ENCODE peak calls at places on chromosomes 5 and 9, in six cellular contexts. One of them, this sample, is unnamed.

GRCh38 chr9:38149647-38150046 is 80.6 kb upstream of the SHB start:
- DNase-seq in psoas muscle: no peak
- DNase-seq in fibroblast of pulmonary artery: no peak
- DNase-seq in AG10803: no peak
- DNase-seq in CD8-positive, alpha-beta T cell: no peak
- DNase-seq in right atrium auricular region: no peak
- DNase-seq in this sample: no peak

GRCh38 chr5:119036101-119036762 is 34.7 kb upstream of the DMXL1 start:
- DNase-seq in CD8-positive, alpha-beta T cell: no peak
- DNase-seq in fibroblast of pulmonary artery: peak; percentile 53
- DNase-seq in AG10803: peak; percentile 56
- DNase-seq in right atrium auricular region: no peak
- DNase-seq in psoas muscle: no peak
- DNase-seq in this sample: peak; percentile 90

GRCh38 chr5:126918624-126918957 is 111.8 kb downstream of the MARCHF3 start:
- DNase-seq in fibroblast of pulmonary artery: peak; percentile 15
- DNase-seq in psoas muscle: no peak
- DNase-seq in right atrium auricular region: no peak
- DNase-seq in CD8-positive, alpha-beta T cell: no peak
- DNase-seq in AG10803: no peak
- DNase-seq in this sample: peak; percentile 47

GRCh38 chr9:92064711-92065110 is 50.5 kb downstream of the SPTLC1 start:
- DNase-seq in psoas muscle: no peak
- DNase-seq in right atrium auricular region: no peak
- DNase-seq in fibroblast of pulmonary artery: peak; percentile 71
- DNase-seq in AG10803: peak; percentile 70
- DNase-seq in CD8-positive, alpha-beta T cell: no peak
- DNase-seq in this sample: peak; percentile 45

GRCh38 chr5:82924990-82925385 is 152.2 kb downstream of the TMEM167A start:
- DNase-seq in psoas muscle: no peak
- DNase-seq in CD8-positive, alpha-beta T cell: no peak
- DNase-seq in right atrium auricular region: no peak
- DNase-seq in AG10803: no peak
- DNase-seq in fibroblast of pulmonary artery: peak; percentile 29
- DNase-seq in this sample: no peak

GRCh38 chr5:172503925-172504730 is 49.8 kb upstream of the SH3PXD2B start:
- DNase-seq in right atrium auricular region: peak; percentile 72
- DNase-seq in psoas muscle: peak; percentile 61
- DNase-seq in AG10803: no peak
- DNase-seq in fibroblast of pulmonary artery: peak; percentile 37
- DNase-seq in CD8-positive, alpha-beta T cell: no peak
- DNase-seq in this sample: no peak

GRCh38 chr5:12902611-12903010 is 998.4 kb upstream of the CTNND2 start:
- DNase-seq in fibroblast of pulmonary artery: no peak
- DNase-seq in CD8-positive, alpha-beta T cell: no peak
- DNase-seq in right atrium auricular region: no peak
- DNase-seq in psoas muscle: no peak
- DNase-seq in AG10803: no peak
- DNase-seq in this sample: no peak

GRCh38 chr9:134316444-134317160 is 9.7 kb upstream of the RXRA start:
- DNase-seq in AG10803: peak; percentile 78
- DNase-seq in fibroblast of pulmonary artery: peak; percentile 41
- DNase-seq in CD8-positive, alpha-beta T cell: no peak
- DNase-seq in psoas muscle: peak; percentile 45
- DNase-seq in right atrium auricular region: no peak
- DNase-seq in this sample: peak; percentile 57

GRCh38 chr9:78430387-78430786 is 133.5 kb downstream of the PSAT1 start:
- DNase-seq in fibroblast of pulmonary artery: no peak
- DNase-seq in right atrium auricular region: no peak
- DNase-seq in AG10803: no peak
- DNase-seq in CD8-positive, alpha-beta T cell: no peak
- DNase-seq in psoas muscle: no peak
- DNase-seq in this sample: no peak

GRCh38 chr9:88777498-88778312 is 213.6 kb upstream of the S1PR3 start:
- DNase-seq in psoas muscle: peak; percentile 48
- DNase-seq in fibroblast of pulmonary artery: peak; percentile 87
- DNase-seq in CD8-positive, alpha-beta T cell: no peak
- DNase-seq in right atrium auricular region: no peak
- DNase-seq in AG10803: no peak
- DNase-seq in this sample: peak; percentile 60

GRCh38 chr9:127049044-127049443 is 73.4 kb downstream of the ANGPTL2 start:
- DNase-seq in AG10803: peak; percentile 89
- DNase-seq in fibroblast of pulmonary artery: peak; percentile 98
- DNase-seq in psoas muscle: no peak
- DNase-seq in CD8-positive, alpha-beta T cell: no peak
- DNase-seq in right atrium auricular region: peak; percentile 72
- DNase-seq in this sample: peak; percentile 97

GRCh38 chr5:90056911-90057705 is 352.4 kb downstream of the CETN3 start:
- DNase-seq in right atrium auricular region: no peak
- DNase-seq in CD8-positive, alpha-beta T cell: no peak
- DNase-seq in fibroblast of pulmonary artery: no peak
- DNase-seq in psoas muscle: no peak
- DNase-seq in AG10803: peak; percentile 13
- DNase-seq in this sample: no peak

GRCh38 chr5:180775624-180776023 is 27.0 kb downstream of the MGAT1 start:
- DNase-seq in psoas muscle: no peak
- DNase-seq in right atrium auricular region: no peak
- DNase-seq in fibroblast of pulmonary artery: no peak
- DNase-seq in CD8-positive, alpha-beta T cell: no peak
- DNase-seq in AG10803: no peak
- DNase-seq in this sample: no peak

GRCh38 chr5:84445049-84445685 is 60.5 kb upstream of the EDIL3 start:
- DNase-seq in right atrium auricular region: no peak
- DNase-seq in AG10803: no peak
- DNase-seq in fibroblast of pulmonary artery: no peak
- DNase-seq in psoas muscle: no peak
- DNase-seq in CD8-positive, alpha-beta T cell: no peak
- DNase-seq in this sample: no peak

GRCh38 chr9:88809371-88809770 is 181.9 kb upstream of the S1PR3 start:
- DNase-seq in fibroblast of pulmonary artery: peak; percentile 81
- DNase-seq in CD8-positive, alpha-beta T cell: no peak
- DNase-seq in psoas muscle: no peak
- DNase-seq in right atrium auricular region: no peak
- DNase-seq in AG10803: peak; percentile 23
- DNase-seq in this sample: peak; percentile 28

GRCh38 chr5:124056326-124057160 is 544.6 kb downstream of the CSNK1G3 start:
- DNase-seq in psoas muscle: no peak
- DNase-seq in right atrium auricular region: no peak
- DNase-seq in AG10803: no peak
- DNase-seq in CD8-positive, alpha-beta T cell: no peak
- DNase-seq in fibroblast of pulmonary artery: no peak
- DNase-seq in this sample: no peak

GRCh38 chr5:153629027-153629426 is 138.6 kb downstream of the GRIA1 start:
- DNase-seq in fibroblast of pulmonary artery: peak; percentile 98
- DNase-seq in right atrium auricular region: no peak
- DNase-seq in AG10803: peak; percentile 98
- DNase-seq in psoas muscle: no peak
- DNase-seq in CD8-positive, alpha-beta T cell: no peak
- DNase-seq in this sample: peak; percentile 97

GRCh38 chr9:127858041-127858512 is 3.6 kb upstream of the ENG start:
- DNase-seq in psoas muscle: peak; percentile 72
- DNase-seq in AG10803: peak; percentile 22
- DNase-seq in CD8-positive, alpha-beta T cell: no peak
- DNase-seq in fibroblast of pulmonary artery: peak; percentile 49
- DNase-seq in right atrium auricular region: peak; percentile 84
- DNase-seq in this sample: no peak

GRCh38 chr5:138962619-138963370 is 87.7 kb upstream of the LRRTM2 start:
- DNase-seq in AG10803: no peak
- DNase-seq in right atrium auricular region: no peak
- DNase-seq in psoas muscle: no peak
- DNase-seq in CD8-positive, alpha-beta T cell: no peak
- DNase-seq in fibroblast of pulmonary artery: no peak
- DNase-seq in this sample: no peak

GRCh38 chr5:68423154-68423811 is 207.7 kb downstream of the PIK3R1 start:
- DNase-seq in right atrium auricular region: no peak
- DNase-seq in psoas muscle: no peak
- DNase-seq in CD8-positive, alpha-beta T cell: no peak
- DNase-seq in AG10803: no peak
- DNase-seq in fibroblast of pulmonary artery: no peak
- DNase-seq in this sample: no peak

GRCh38 chr5:133944263-133945230 is 23.9 kb downstream of the C5orf15 start:
- DNase-seq in CD8-positive, alpha-beta T cell: peak; percentile 29
- DNase-seq in AG10803: peak; percentile 17
- DNase-seq in fibroblast of pulmonary artery: peak; percentile 65
- DNase-seq in right atrium auricular region: no peak
- DNase-seq in psoas muscle: no peak
- DNase-seq in this sample: peak; percentile 57

DNA sequence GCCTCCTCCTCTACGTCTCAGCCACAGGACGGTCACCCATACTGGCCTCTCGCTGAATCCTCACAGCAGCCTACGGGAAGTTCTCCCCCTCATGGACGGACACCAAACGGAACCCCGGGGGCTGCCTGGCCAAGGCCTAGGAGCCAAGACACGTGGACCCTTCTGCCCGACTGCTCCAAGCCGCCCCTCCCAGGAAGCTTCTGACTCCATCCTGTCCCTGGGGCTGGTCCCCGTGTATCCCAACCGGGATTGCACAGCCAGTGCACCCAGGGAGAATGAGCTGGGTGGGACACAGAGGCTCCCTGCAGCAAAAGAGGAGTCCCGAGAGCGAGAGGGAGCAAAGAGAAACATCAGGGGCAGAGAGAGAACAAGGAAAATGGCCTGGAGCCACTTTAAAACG is 3.2 kb downstream of the FAM78A start:
- DNase-seq in psoas muscle: peak; percentile 50
- DNase-seq in right atrium auricular region: no peak
- DNase-seq in fibroblast of pulmonary artery: no peak
- DNase-seq in CD8-positive, alpha-beta T cell: no peak
- DNase-seq in AG10803: no peak
- DNase-seq in this sample: no peak
- H3K4me3 ChIP-seq in psoas muscle: peak overlapping the region; percentile 70
- H3K4me3 ChIP-seq in right atrium auricular region: peak overlapping the region; percentile 76
- H3K4me3 ChIP-seq in fibroblast of pulmonary artery: no peak overlapping the region
- H3K4me3 ChIP-seq in CD8-positive, alpha-beta T cell: peak overlapping the region; percentile 95
- H3K4me3 ChIP-seq in AG10803: no peak overlapping the region
- H3K4me3 ChIP-seq in this sample: no peak overlapping the region

GRCh38 chr9:90458485-90458884 is 184.1 kb downstream of the DIRAS2 start:
- DNase-seq in fibroblast of pulmonary artery: no peak
- DNase-seq in AG10803: no peak
- DNase-seq in psoas muscle: no peak
- DNase-seq in CD8-positive, alpha-beta T cell: no peak
- DNase-seq in right atrium auricular region: no peak
- DNase-seq in this sample: no peak
- TF ChIP-seq CTCF in fibroblast of pulmonary artery: no peak
- TF ChIP-seq CTCF in AG10803: no peak
- TF ChIP-seq CTCF in psoas muscle: no peak
- TF ChIP-seq CTCF in CD8-positive, alpha-beta T cell: no peak
- TF ChIP-seq CTCF in right atrium auricular region: no peak
- TF ChIP-seq CTCF in this sample: no peak

DNA sequence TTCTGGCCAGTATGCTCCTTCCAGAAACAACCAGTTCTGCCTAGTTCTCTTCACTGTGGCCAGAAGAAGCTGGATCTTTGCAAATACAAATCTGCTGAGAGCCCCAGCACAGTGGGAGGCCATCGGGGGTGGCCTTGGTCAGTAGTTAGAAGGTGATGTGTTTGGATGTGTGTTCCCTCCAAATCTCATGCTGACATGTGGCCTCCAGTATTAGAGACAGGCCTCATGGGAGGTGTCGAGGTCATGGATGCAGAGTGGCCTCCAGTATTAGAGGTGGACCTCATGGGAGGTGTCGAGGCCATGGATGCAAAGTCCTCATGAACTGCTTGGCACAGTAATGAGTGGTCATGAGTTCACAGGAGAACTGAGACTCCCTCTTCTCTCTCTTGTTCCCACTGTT is 7.6 kb upstream of the IRX2 start:
- DNase-seq in CD8-positive, alpha-beta T cell: no peak
- DNase-seq in AG10803: no peak
- DNase-seq in psoas muscle: no peak
- DNase-seq in right atrium auricular region: no peak
- DNase-seq in fibroblast of pulmonary artery: no peak
- DNase-seq in this sample: no peak
- H3K4me3 ChIP-seq in CD8-positive, alpha-beta T cell: no peak overlapping the region
- H3K4me3 ChIP-seq in AG10803: no peak overlapping the region
- H3K4me3 ChIP-seq in psoas muscle: no peak overlapping the region
- H3K4me3 ChIP-seq in right atrium auricular region: no peak overlapping the region
- H3K4me3 ChIP-seq in fibroblast of pulmonary artery: no peak overlapping the region
- H3K4me3 ChIP-seq in this sample: no peak overlapping the region

GRCh38 chr5:132510076-132510475 is 19.5 kb upstream of the IRF1 start:
- DNase-seq in CD8-positive, alpha-beta T cell: no peak
- DNase-seq in fibroblast of pulmonary artery: peak; percentile 85
- DNase-seq in AG10803: peak; percentile 84
- DNase-seq in psoas muscle: no peak
- DNase-seq in right atrium auricular region: no peak
- DNase-seq in this sample: peak; percentile 92

GRCh38 chr5:132505641-132506040 is 15.1 kb upstream of the IRF1 start:
- DNase-seq in psoas muscle: no peak
- DNase-seq in right atrium auricular region: no peak
- DNase-seq in CD8-positive, alpha-beta T cell: no peak
- DNase-seq in fibroblast of pulmonary artery: no peak
- DNase-seq in AG10803: peak; percentile 69
- DNase-seq in this sample: no peak

GRCh38 chr5:132504746-132505145 is 14.2 kb upstream of the IRF1 start:
- DNase-seq in psoas muscle: no peak
- DNase-seq in CD8-positive, alpha-beta T cell: no peak
- DNase-seq in right atrium auricular region: no peak
- DNase-seq in AG10803: no peak
- DNase-seq in fibroblast of pulmonary artery: no peak
- DNase-seq in this sample: no peak

GRCh38 chr5:132503244-132503643 is 12.7 kb upstream of the IRF1 start:
- DNase-seq in right atrium auricular region: no peak
- DNase-seq in CD8-positive, alpha-beta T cell: no peak
- DNase-seq in psoas muscle: no peak
- DNase-seq in fibroblast of pulmonary artery: no peak
- DNase-seq in AG10803: no peak
- DNase-seq in this sample: no peak

DNA sequence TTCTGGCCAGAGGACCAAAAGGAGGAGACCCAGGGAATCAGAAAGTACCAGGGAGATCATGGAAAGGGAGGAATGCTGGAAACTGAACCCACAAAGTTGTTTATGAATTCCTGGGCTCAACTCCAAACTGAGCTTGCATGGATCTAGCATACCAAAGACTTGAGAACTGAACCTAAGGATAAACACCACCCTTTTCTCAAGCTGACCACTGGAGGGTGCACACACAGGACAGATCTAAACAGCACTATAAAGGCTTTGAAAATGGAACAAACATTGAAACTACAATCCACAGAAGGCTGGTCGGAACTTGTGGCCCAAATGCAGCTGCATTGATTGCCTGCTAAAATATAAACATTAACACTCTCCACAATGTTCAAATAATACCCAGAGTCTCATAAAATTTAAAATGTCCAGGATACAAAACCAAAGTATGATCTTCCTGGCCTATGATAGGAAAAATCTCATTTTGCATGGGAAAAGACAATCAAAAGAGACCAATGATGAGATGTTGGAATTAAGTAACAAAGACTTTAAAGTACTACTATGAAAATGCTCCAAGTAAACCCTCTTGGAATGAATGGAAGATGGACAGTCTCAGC is 15.6 kb upstream of the IRF1 start:
- DNase-seq in right atrium auricular region: no peak
- DNase-seq in AG10803: peak; percentile 99
- DNase-seq in fibroblast of pulmonary artery: peak; percentile 91
- DNase-seq in psoas muscle: no peak
- DNase-seq in CD8-positive, alpha-beta T cell: no peak
- DNase-seq in this sample: peak; percentile 87
- TF ChIP-seq CTCF in right atrium auricular region: peak; percentile 54
- TF ChIP-seq CTCF in AG10803: peak; percentile 86
- TF ChIP-seq CTCF in fibroblast of pulmonary artery: peak; percentile 81
- TF ChIP-seq CTCF in psoas muscle: peak; percentile 39
- TF ChIP-seq CTCF in CD8-positive, alpha-beta T cell: no peak
- TF ChIP-seq CTCF in this sample: peak; percentile 84

This sample was measured in fibroblast of mammary gland.